ENCODE peak calls at places on chromosome 10, in six cellular contexts. One of them, this sample, is unnamed.

GRCh38 chr10:66215005-66215404 is 710.8 kb upstream of the LRRTM3 start:
- DNase-seq in activated CD8-positive, alpha-beta memory T cell treated with anti-CD3 and anti-CD28 coated beads for 24 hours: no peak
- DNase-seq in RKO: no peak
- DNase-seq in NCI-H774: no peak
- DNase-seq in AG04450: no peak
- DNase-seq in kidney epithelial cell: no peak
- DNase-seq in this sample: no peak

GRCh38 chr10:113576853-113577252 is 24.0 kb downstream of the HABP2 start:
- DNase-seq in kidney epithelial cell: no peak
- DNase-seq in RKO: peak; percentile 43
- DNase-seq in NCI-H774: no peak
- DNase-seq in activated CD8-positive, alpha-beta memory T cell treated with anti-CD3 and anti-CD28 coated beads for 24 hours: no peak
- DNase-seq in AG04450: no peak
- DNase-seq in this sample: no peak

GRCh38 chr10:96765406-96766240 is 45.3 kb upstream of the PIK3AP1 start:
- DNase-seq in RKO: peak; percentile 67
- DNase-seq in NCI-H774: no peak
- DNase-seq in AG04450: no peak
- DNase-seq in activated CD8-positive, alpha-beta memory T cell treated with anti-CD3 and anti-CD28 coated beads for 24 hours: peak; percentile 88
- DNase-seq in kidney epithelial cell: peak; percentile 18
- DNase-seq in this sample: no peak

GRCh38 chr10:3784510-3785250 is at the start of gene KLF6:
- DNase-seq in AG04450: no peak
- DNase-seq in kidney epithelial cell: no peak
- DNase-seq in NCI-H774: peak; percentile 69
- DNase-seq in activated CD8-positive, alpha-beta memory T cell treated with anti-CD3 and anti-CD28 coated beads for 24 hours: no peak
- DNase-seq in RKO: peak; percentile 57
- DNase-seq in this sample: no peak

GRCh38 chr10:77911535-77912123 is 14.9 kb downstream of the DLG5 start:
- DNase-seq in kidney epithelial cell: no peak
- DNase-seq in AG04450: no peak
- DNase-seq in activated CD8-positive, alpha-beta memory T cell treated with anti-CD3 and anti-CD28 coated beads for 24 hours: no peak
- DNase-seq in NCI-H774: no peak
- DNase-seq in RKO: no peak
- DNase-seq in this sample: no peak

GRCh38 chr10:97466755-97467154 is 20.8 kb downstream of the ZDHHC16 start:
- DNase-seq in activated CD8-positive, alpha-beta memory T cell treated with anti-CD3 and anti-CD28 coated beads for 24 hours: no peak
- DNase-seq in RKO: no peak
- DNase-seq in NCI-H774: no peak
- DNase-seq in AG04450: no peak
- DNase-seq in kidney epithelial cell: peak; percentile 43
- DNase-seq in this sample: no peak

GRCh38 chr10:6607187-6607586 is 27.1 kb upstream of the PRKCQ start:
- DNase-seq in AG04450: no peak
- DNase-seq in RKO: no peak
- DNase-seq in activated CD8-positive, alpha-beta memory T cell treated with anti-CD3 and anti-CD28 coated beads for 24 hours: no peak
- DNase-seq in kidney epithelial cell: no peak
- DNase-seq in NCI-H774: no peak
- DNase-seq in this sample: no peak

GRCh38 chr10:74238031-74238431 is 87.0 kb downstream of the ADK start:
- DNase-seq in NCI-H774: no peak
- DNase-seq in activated CD8-positive, alpha-beta memory T cell treated with anti-CD3 and anti-CD28 coated beads for 24 hours: no peak
- DNase-seq in kidney epithelial cell: no peak
- DNase-seq in AG04450: no peak
- DNase-seq in RKO: no peak
- DNase-seq in this sample: no peak

GRCh38 chr10:102208311-102209035 is 17.6 kb upstream of the ELOVL3 start:
- DNase-seq in activated CD8-positive, alpha-beta memory T cell treated with anti-CD3 and anti-CD28 coated beads for 24 hours: no peak
- DNase-seq in AG04450: no peak
- DNase-seq in kidney epithelial cell: no peak
- DNase-seq in RKO: no peak
- DNase-seq in NCI-H774: no peak
- DNase-seq in this sample: no peak

GRCh38 chr10:15868006-15868405 is 7.7 kb upstream of the MINDY3 start:
- DNase-seq in activated CD8-positive, alpha-beta memory T cell treated with anti-CD3 and anti-CD28 coated beads for 24 hours: no peak
- DNase-seq in AG04450: no peak
- DNase-seq in kidney epithelial cell: no peak
- DNase-seq in RKO: no peak
- DNase-seq in NCI-H774: no peak
- DNase-seq in this sample: no peak

GRCh38 chr10:101840741-101841453 is 2.7 kb downstream of the KCNIP2 start:
- DNase-seq in NCI-H774: peak; percentile 24
- DNase-seq in activated CD8-positive, alpha-beta memory T cell treated with anti-CD3 and anti-CD28 coated beads for 24 hours: peak; percentile 89
- DNase-seq in kidney epithelial cell: no peak
- DNase-seq in AG04450: peak; percentile 56
- DNase-seq in RKO: peak; percentile 76
- DNase-seq in this sample: no peak

GRCh38 chr10:20743142-20743541 is 154.0 kb downstream of the NEBL start:
- DNase-seq in RKO: no peak
- DNase-seq in NCI-H774: no peak
- DNase-seq in activated CD8-positive, alpha-beta memory T cell treated with anti-CD3 and anti-CD28 coated beads for 24 hours: no peak
- DNase-seq in kidney epithelial cell: no peak
- DNase-seq in AG04450: no peak
- DNase-seq in this sample: no peak

GRCh38 chr10:133307776-133308430 is 769 bp downstream of the TUBGCP2 start:
- DNase-seq in AG04450: no peak
- DNase-seq in activated CD8-positive, alpha-beta memory T cell treated with anti-CD3 and anti-CD28 coated beads for 24 hours: peak; percentile 92
- DNase-seq in NCI-H774: no peak
- DNase-seq in RKO: peak; percentile 77
- DNase-seq in kidney epithelial cell: peak; percentile 50
- DNase-seq in this sample: peak; percentile 68

GRCh38 chr10:16944081-16944922 is 127.1 kb upstream of the RSU1 start:
- DNase-seq in activated CD8-positive, alpha-beta memory T cell treated with anti-CD3 and anti-CD28 coated beads for 24 hours: no peak
- DNase-seq in kidney epithelial cell: no peak
- DNase-seq in RKO: no peak
- DNase-seq in AG04450: peak; percentile 52
- DNase-seq in NCI-H774: no peak
- DNase-seq in this sample: no peak

GRCh38 chr10:100697070-100697469 is 48.3 kb upstream of the PAX2 start:
- DNase-seq in AG04450: no peak
- DNase-seq in activated CD8-positive, alpha-beta memory T cell treated with anti-CD3 and anti-CD28 coated beads for 24 hours: no peak
- DNase-seq in kidney epithelial cell: peak; percentile 56
- DNase-seq in NCI-H774: no peak
- DNase-seq in RKO: peak; percentile 78
- DNase-seq in this sample: no peak

GRCh38 chr10:21468086-21468485 is 57.4 kb downstream of the SKIDA1 start:
- DNase-seq in NCI-H774: no peak
- DNase-seq in kidney epithelial cell: no peak
- DNase-seq in RKO: no peak
- DNase-seq in AG04450: no peak
- DNase-seq in activated CD8-positive, alpha-beta memory T cell treated with anti-CD3 and anti-CD28 coated beads for 24 hours: no peak
- DNase-seq in this sample: no peak

GRCh38 chr10:5406918-5407317 is 2.3 kb upstream of the TUBAL3 start:
- DNase-seq in AG04450: no peak
- DNase-seq in kidney epithelial cell: no peak
- DNase-seq in RKO: no peak
- DNase-seq in activated CD8-positive, alpha-beta memory T cell treated with anti-CD3 and anti-CD28 coated beads for 24 hours: no peak
- DNase-seq in NCI-H774: no peak
- DNase-seq in this sample: no peak